ENCODE peak calls at places on chromosomes 12 and 14, in eight cellular contexts. One of them, this sample, is unnamed.

GRCh38 chr12:113980537-113981337 is 14.6 kb upstream of the RBM19 start:
- DNase-seq in G401: peak; percentile 61
- DNase-seq in stimulated activated naive CD4-positive, alpha-beta T cell treated with Interleukin-2 at 50 U/mL for 16 hours: no peak
- DNase-seq in HL-60: peak; percentile 33
- DNase-seq in activated naive CD4-positive, alpha-beta T cell treated with anti-CD3 and anti-CD28 coated beads, Interleukin-2, amount 10 ng/mL, durations not matched to agents 7 days and 5 days: peak; percentile 56
- DNase-seq in GM20000: peak; percentile 51
- DNase-seq in astrocyte of the spinal cord: peak; percentile 73
- DNase-seq in substantia nigra: no peak
- DNase-seq in this sample: peak; percentile 75

GRCh38 chr12:30828686-30829085 is 73.9 kb upstream of the CAPRIN2 start:
- DNase-seq in astrocyte of the spinal cord: no peak
- DNase-seq in G401: no peak
- DNase-seq in substantia nigra: no peak
- DNase-seq in GM20000: no peak
- DNase-seq in HL-60: no peak
- DNase-seq in stimulated activated naive CD4-positive, alpha-beta T cell treated with Interleukin-2 at 50 U/mL for 16 hours: no peak
- DNase-seq in activated naive CD4-positive, alpha-beta T cell treated with anti-CD3 and anti-CD28 coated beads, Interleukin-2, amount 10 ng/mL, durations not matched to agents 7 days and 5 days: no peak
- DNase-seq in this sample: no peak

GRCh38 chr14:38342803-38343202 is 86.9 kb upstream of the CLEC14A start:
- DNase-seq in GM20000: no peak
- DNase-seq in activated naive CD4-positive, alpha-beta T cell treated with anti-CD3 and anti-CD28 coated beads, Interleukin-2, amount 10 ng/mL, durations not matched to agents 7 days and 5 days: no peak
- DNase-seq in astrocyte of the spinal cord: peak; percentile 84
- DNase-seq in substantia nigra: no peak
- DNase-seq in G401: no peak
- DNase-seq in HL-60: no peak
- DNase-seq in stimulated activated naive CD4-positive, alpha-beta T cell treated with Interleukin-2 at 50 U/mL for 16 hours: no peak
- DNase-seq in this sample: peak; percentile 58

GRCh38 chr12:124921200-124922008 is 7.0 kb upstream of the UBC start:
- DNase-seq in GM20000: peak; percentile 66
- DNase-seq in stimulated activated naive CD4-positive, alpha-beta T cell treated with Interleukin-2 at 50 U/mL for 16 hours: no peak
- DNase-seq in G401: peak; percentile 84
- DNase-seq in activated naive CD4-positive, alpha-beta T cell treated with anti-CD3 and anti-CD28 coated beads, Interleukin-2, amount 10 ng/mL, durations not matched to agents 7 days and 5 days: peak; percentile 80
- DNase-seq in astrocyte of the spinal cord: peak; percentile 66
- DNase-seq in substantia nigra: no peak
- DNase-seq in HL-60: peak; percentile 85
- DNase-seq in this sample: peak; percentile 60

GRCh38 chr12:47935196-47935595 is 28.2 kb upstream of the TMEM106C start:
- DNase-seq in activated naive CD4-positive, alpha-beta T cell treated with anti-CD3 and anti-CD28 coated beads, Interleukin-2, amount 10 ng/mL, durations not matched to agents 7 days and 5 days: no peak
- DNase-seq in substantia nigra: no peak
- DNase-seq in astrocyte of the spinal cord: peak; percentile 37
- DNase-seq in G401: peak; percentile 22
- DNase-seq in HL-60: no peak
- DNase-seq in GM20000: no peak
- DNase-seq in stimulated activated naive CD4-positive, alpha-beta T cell treated with Interleukin-2 at 50 U/mL for 16 hours: no peak
- DNase-seq in this sample: peak; percentile 99

GRCh38 chr12:9132008-9132535 is 16.4 kb upstream of the A2M start:
- DNase-seq in stimulated activated naive CD4-positive, alpha-beta T cell treated with Interleukin-2 at 50 U/mL for 16 hours: no peak
- DNase-seq in HL-60: no peak
- DNase-seq in astrocyte of the spinal cord: no peak
- DNase-seq in substantia nigra: no peak
- DNase-seq in activated naive CD4-positive, alpha-beta T cell treated with anti-CD3 and anti-CD28 coated beads, Interleukin-2, amount 10 ng/mL, durations not matched to agents 7 days and 5 days: no peak
- DNase-seq in G401: no peak
- DNase-seq in GM20000: no peak
- DNase-seq in this sample: no peak

GRCh38 chr14:23077962-23078361 is 17.0 kb downstream of the ACIN1 start:
- DNase-seq in activated naive CD4-positive, alpha-beta T cell treated with anti-CD3 and anti-CD28 coated beads, Interleukin-2, amount 10 ng/mL, durations not matched to agents 7 days and 5 days: no peak
- DNase-seq in stimulated activated naive CD4-positive, alpha-beta T cell treated with Interleukin-2 at 50 U/mL for 16 hours: no peak
- DNase-seq in HL-60: no peak
- DNase-seq in substantia nigra: no peak
- DNase-seq in G401: no peak
- DNase-seq in astrocyte of the spinal cord: no peak
- DNase-seq in GM20000: no peak
- DNase-seq in this sample: peak; percentile 63

GRCh38 chr12:29088611-29089219 is 60.4 kb upstream of the FAR2 start:
- DNase-seq in activated naive CD4-positive, alpha-beta T cell treated with anti-CD3 and anti-CD28 coated beads, Interleukin-2, amount 10 ng/mL, durations not matched to agents 7 days and 5 days: no peak
- DNase-seq in G401: no peak
- DNase-seq in substantia nigra: no peak
- DNase-seq in astrocyte of the spinal cord: peak; percentile 26
- DNase-seq in stimulated activated naive CD4-positive, alpha-beta T cell treated with Interleukin-2 at 50 U/mL for 16 hours: no peak
- DNase-seq in GM20000: no peak
- DNase-seq in HL-60: no peak
- DNase-seq in this sample: no peak

GRCh38 chr12:119936705-119937323 is 52.2 kb upstream of the BICDL1 start:
- DNase-seq in substantia nigra: no peak
- DNase-seq in activated naive CD4-positive, alpha-beta T cell treated with anti-CD3 and anti-CD28 coated beads, Interleukin-2, amount 10 ng/mL, durations not matched to agents 7 days and 5 days: no peak
- DNase-seq in HL-60: no peak
- DNase-seq in G401: no peak
- DNase-seq in GM20000: no peak
- DNase-seq in astrocyte of the spinal cord: no peak
- DNase-seq in stimulated activated naive CD4-positive, alpha-beta T cell treated with Interleukin-2 at 50 U/mL for 16 hours: no peak
- DNase-seq in this sample: no peak

GRCh38 chr12:95303476-95303875 is 85.9 kb downstream of the VEZT start:
- DNase-seq in activated naive CD4-positive, alpha-beta T cell treated with anti-CD3 and anti-CD28 coated beads, Interleukin-2, amount 10 ng/mL, durations not matched to agents 7 days and 5 days: no peak
- DNase-seq in G401: no peak
- DNase-seq in astrocyte of the spinal cord: no peak
- DNase-seq in HL-60: no peak
- DNase-seq in GM20000: no peak
- DNase-seq in substantia nigra: no peak
- DNase-seq in stimulated activated naive CD4-positive, alpha-beta T cell treated with Interleukin-2 at 50 U/mL for 16 hours: no peak
- DNase-seq in this sample: no peak

GRCh38 chr14:58584383-58584782 is 53.4 kb upstream of the DACT1 start:
- DNase-seq in substantia nigra: no peak
- DNase-seq in astrocyte of the spinal cord: no peak
- DNase-seq in activated naive CD4-positive, alpha-beta T cell treated with anti-CD3 and anti-CD28 coated beads, Interleukin-2, amount 10 ng/mL, durations not matched to agents 7 days and 5 days: no peak
- DNase-seq in stimulated activated naive CD4-positive, alpha-beta T cell treated with Interleukin-2 at 50 U/mL for 16 hours: no peak
- DNase-seq in HL-60: no peak
- DNase-seq in G401: no peak
- DNase-seq in GM20000: no peak
- DNase-seq in this sample: no peak

GRCh38 chr12:91483471-91483985 is 300.9 kb upstream of the DCN start:
- DNase-seq in HL-60: no peak
- DNase-seq in astrocyte of the spinal cord: peak; percentile 59
- DNase-seq in substantia nigra: no peak
- DNase-seq in G401: no peak
- DNase-seq in GM20000: no peak
- DNase-seq in stimulated activated naive CD4-positive, alpha-beta T cell treated with Interleukin-2 at 50 U/mL for 16 hours: no peak
- DNase-seq in activated naive CD4-positive, alpha-beta T cell treated with anti-CD3 and anti-CD28 coated beads, Interleukin-2, amount 10 ng/mL, durations not matched to agents 7 days and 5 days: no peak
- DNase-seq in this sample: peak; percentile 52

This sample was measured in myocyte.